ENCODE peak calls at places on chromosomes 4 and X, in five cellular contexts. N, O, K, J and P are unnamed samples.
A peak's percentile ranks its signal among the peaks of the same experiment; 100 is the strongest.

GRCh38 chrX:19179389-19179788 is 57.1 kb upstream of the ADGRG2 start:
- DNase-seq in N (no peak), O (no peak), K (no peak), J (no peak), P (no peak)

GRCh38 chrX:46913710-46914109 is 1.5 kb downstream of the JADE3 start:
- DNase-seq in N (no peak), O (no peak), K (no peak), J (no peak), P (no peak)

GRCh38 chr4:53579826-53580225 is 11.5 kb downstream of the LNX1 start:
- DNase-seq in N (no peak), O (no peak), K (no peak), J (no peak), P (no peak)

GRCh38 chrX:103685396-103685795 is 1.1 kb downstream of the MORF4L2 start:
- DNase-seq in N (no peak), O (peak; percentile 26), K (no peak), J (no peak), P (no peak)

GRCh38 chr4:55169352-55169959 is 44.1 kb upstream of the KDR start:
- DNase-seq in N (no peak), O (no peak), K (no peak), J (no peak), P (no peak)

GRCh38 chr4:28278676-28279075 is 1418.0 kb downstream of the STIM2 start:
- DNase-seq in N (no peak), O (no peak), K (no peak), J (no peak), P (no peak)

GRCh38 chr4:1779588-1780382 is 13.3 kb upstream of the FGFR3 start:
- DNase-seq in N (no peak), O (no peak), K (no peak), J (no peak), P (no peak)

GRCh38 chr4:132123870-132124623 is 1025.0 kb upstream of the PCDH10 start:
- DNase-seq in N (no peak), O (no peak), K (no peak), J (no peak), P (no peak)

GRCh38 chrX:101263766-101264165 is 27.4 kb downstream of the TAF7L start:
- DNase-seq in N (no peak), O (no peak), K (no peak), J (no peak), P (no peak)

GRCh38 chrX:101260435-101260834 is 30.7 kb downstream of the TAF7L start:
- DNase-seq in N (no peak), O (no peak), K (no peak), J (no peak), P (no peak)

GRCh38 chrX:101262590-101262989 is 28.5 kb downstream of the TAF7L start:
- DNase-seq in N (no peak), O (no peak), K (no peak), J (no peak), P (no peak)

DNA sequence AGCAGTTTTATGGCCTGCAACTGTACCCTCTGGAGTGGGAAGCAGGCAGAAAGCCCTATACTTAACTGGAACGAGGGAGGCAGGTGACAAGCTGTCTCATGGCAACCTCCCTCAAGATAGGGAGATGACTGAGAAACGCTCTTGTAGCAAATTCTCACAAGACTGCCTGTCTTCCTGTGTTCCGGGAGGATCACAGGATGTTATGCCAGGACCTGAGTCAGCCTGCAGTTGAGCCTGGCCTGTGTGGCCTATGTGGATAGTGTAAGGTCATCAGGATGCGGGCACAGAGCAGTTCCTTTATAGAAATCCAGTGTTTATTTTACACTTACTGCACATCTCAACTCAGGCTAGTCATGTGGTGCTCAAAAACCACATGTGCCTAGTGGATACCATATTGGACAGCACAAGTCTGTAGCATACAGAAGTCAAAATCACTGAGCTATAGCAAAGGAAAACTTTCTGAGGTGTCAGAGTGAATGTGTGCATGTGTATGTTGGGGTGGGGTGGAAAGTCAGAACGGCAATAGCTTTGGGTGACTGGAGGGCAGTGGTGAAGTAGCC is 25.2 kb downstream of the TAF7L start:
- DNase-seq in N (no peak), O (no peak), K (no peak), J (no peak), P (no peak)
- TF ChIP-seq CTCF in N (no peak), O (no peak), K (no peak), J (no peak), P (no peak)

DNA sequence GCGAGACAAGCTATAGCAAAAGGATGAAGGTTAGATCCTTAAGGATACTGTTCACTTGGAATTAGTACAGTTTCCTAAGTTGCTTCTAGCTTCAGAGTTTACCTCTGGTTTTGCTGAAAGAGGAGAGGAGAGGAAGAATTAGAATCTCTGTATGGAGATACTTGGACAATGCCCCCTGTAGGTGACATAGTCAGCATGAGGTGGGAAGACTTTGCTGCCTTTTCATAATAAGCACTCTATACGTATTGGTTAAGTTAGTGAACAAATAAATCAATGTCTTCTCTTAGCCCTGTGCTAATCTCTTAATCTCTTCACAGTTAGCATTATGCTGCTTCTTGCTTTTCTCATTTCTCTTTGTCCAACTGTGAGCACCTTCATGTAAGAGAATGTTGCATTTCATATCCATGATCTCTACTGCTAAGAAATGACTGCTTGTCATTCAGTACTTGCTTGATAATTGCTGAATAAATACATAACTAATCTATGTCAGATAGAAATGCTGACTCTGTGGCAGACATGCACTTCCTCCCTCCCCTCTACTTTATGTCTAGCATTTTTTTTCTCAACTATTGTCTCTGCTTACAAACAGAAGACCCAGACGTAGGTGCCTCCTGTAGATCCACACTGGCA is 527.2 kb downstream of the GBA3 start:
- DNase-seq in N (no peak), O (no peak), K (no peak), J (no peak), P (no peak)
- TF ChIP-seq CTCF in N (no peak), O (no peak), K (no peak), J (no peak), P (no peak)

DNA sequence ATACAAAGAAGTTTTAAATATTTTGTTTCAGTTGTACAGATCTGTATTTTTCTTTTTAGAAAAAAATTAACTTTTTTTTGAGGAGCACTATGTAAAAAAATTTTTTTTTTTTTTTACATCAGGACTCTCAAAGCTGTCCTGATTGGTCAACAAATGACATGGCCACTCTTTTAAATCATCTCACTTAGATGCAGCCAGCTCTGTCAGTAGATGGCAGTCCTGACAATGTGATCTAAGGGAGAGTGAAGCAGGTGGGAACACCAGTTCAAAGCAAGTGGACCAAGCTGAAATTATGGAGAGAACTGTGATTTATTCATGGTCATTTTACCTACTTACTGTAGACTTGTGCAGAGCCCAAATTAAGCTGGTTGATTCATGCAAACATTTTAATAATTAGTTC is 174.6 kb upstream of the GPRIN3 start:
- DNase-seq in N (no peak), O (peak; percentile 17), K (no peak), J (no peak), P (no peak)
- TF ChIP-seq CTCF in N (no peak), O (peak; percentile 32), K (peak; percentile 50), J (no peak), P (peak; percentile 41)

GRCh38 chrX:118726887-118727685 is at the start of gene IL13RA1:
- DNase-seq in N (peak; percentile 84), O (peak; percentile 12), K (peak; percentile 63), J (peak; percentile 88), P (peak; percentile 53)
- TF ChIP-seq CTCF in N (no peak), O (no peak), K (no peak), J (no peak), P (no peak)

GRCh38 chr4:107578321-107578720 is 141.7 kb downstream of the PAPSS1 start:
- DNase-seq in N (no peak), O (no peak), K (no peak), J (no peak), P (peak; percentile 28)

GRCh38 chr4:107575243-107575642 is 144.8 kb downstream of the PAPSS1 start:
- DNase-seq in N (no peak), O (no peak), K (no peak), J (no peak), P (no peak)

GRCh38 chr4:107577743-107578142 is 142.3 kb downstream of the PAPSS1 start:
- DNase-seq in N (no peak), O (no peak), K (no peak), J (no peak), P (no peak)

GRCh38 chr4:107579099-107579498 is 140.9 kb downstream of the PAPSS1 start:
- DNase-seq in N (no peak), O (no peak), K (no peak), J (no peak), P (no peak)
- TF ChIP-seq CTCF in N (no peak), O (no peak), K (no peak), J (no peak), P (no peak)

GRCh38 chr4:7594013-7594412 is 159.3 kb upstream of the PSAPL1 start:
- DNase-seq in N (no peak), O (no peak), K (no peak), J (no peak), P (no peak)

GRCh38 chr4:7595883-7596535 is 161.3 kb upstream of the PSAPL1 start:
- DNase-seq in N (no peak), O (no peak), K (no peak), J (no peak), P (no peak)

GRCh38 chr4:7588002-7588401 is 153.3 kb upstream of the PSAPL1 start:
- DNase-seq in N (no peak), O (no peak), K (peak; percentile 40), J (no peak), P (no peak)

GRCh38 chr4:7590205-7590604 is 155.5 kb upstream of the PSAPL1 start:
- DNase-seq in N (no peak), O (no peak), K (no peak), J (no peak), P (no peak)

DNA sequence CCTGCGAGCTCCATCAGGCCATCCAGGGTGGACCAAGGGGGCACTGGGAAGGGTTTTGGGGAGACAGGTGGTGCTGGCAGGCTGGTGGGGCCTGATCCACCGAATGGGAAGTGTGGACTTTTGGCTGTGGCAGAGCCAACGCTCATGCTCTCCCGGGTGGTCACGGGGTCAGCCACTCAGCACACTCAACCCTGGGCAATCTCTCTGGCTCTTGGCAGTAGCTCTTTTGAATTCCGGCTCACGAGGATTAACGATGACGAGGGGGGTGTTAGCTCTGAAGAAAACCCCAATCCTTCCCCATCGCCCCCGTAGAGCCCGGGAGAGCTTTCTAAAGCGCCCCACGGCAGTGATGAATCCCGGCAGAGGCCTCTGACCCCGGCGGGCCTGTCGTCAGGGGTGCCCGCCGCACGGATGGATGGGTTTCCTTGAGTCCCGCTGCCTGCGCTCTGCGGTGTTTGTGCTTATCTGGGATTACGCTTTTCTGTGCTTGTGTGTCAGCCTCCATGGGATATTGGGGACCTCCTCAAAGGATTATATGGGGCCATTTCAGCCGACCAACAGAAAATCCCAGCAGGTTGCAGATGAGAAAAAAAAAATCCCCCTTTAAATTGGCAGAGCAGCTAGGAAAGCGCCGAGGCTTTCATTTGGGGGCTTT is 156.8 kb upstream of the PSAPL1 start:
- DNase-seq in N (no peak), O (no peak), K (no peak), J (no peak), P (no peak)
- TF ChIP-seq CTCF in N (no peak), O (no peak), K (no peak), J (no peak), P (no peak)

DNA sequence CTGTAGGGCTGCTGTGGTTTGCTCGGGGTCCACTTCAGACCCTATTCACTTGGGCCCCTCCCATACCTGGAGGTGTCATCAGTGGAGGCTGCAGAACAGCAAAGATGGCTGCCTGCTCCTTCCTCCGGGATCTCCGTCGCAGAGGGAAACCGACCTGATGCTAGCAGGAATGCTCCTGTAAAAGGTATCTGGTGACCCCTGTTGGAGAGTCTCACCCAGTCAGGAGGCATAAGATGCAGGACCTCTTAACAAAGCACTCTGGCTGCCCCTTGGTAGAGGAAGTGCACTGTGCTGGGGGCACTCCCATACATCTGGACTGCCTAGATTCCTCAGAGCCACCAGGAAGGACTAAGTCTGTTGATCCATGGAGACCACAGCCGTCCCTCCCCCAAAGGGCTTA is 296.9 kb downstream of the GRID2 start:
- DNase-seq in N (no peak), O (no peak), K (no peak), J (no peak), P (no peak)
- TF ChIP-seq CTCF in N (no peak), O (no peak), K (no peak), J (no peak), P (no peak)